ENCODE peak calls at places on chromosomes 12 and 14, in nine cellular contexts. Z is suprapubic skin, V is WTC11, K is hepatocyte, U is K562, Y is left ventricle myocardium inferior, J is astrocyte of the cerebellum, D is endodermal cell, A is stomach. M is an unnamed sample.

GRCh38 chr14:60002819-60003492 is 83.0 kb downstream of the LRRC9 start:
- DNase-seq in Z (no peak), V (no peak), K (peak), U (no peak), Y (peak), J (no peak), D (no peak), A (peak), M (no peak)

GRCh38 chr14:50397461-50398196 is 948 bp upstream of the CDKL1 start:
- DNase-seq in Z (no peak), V (no peak), K (no peak), U (no peak), Y (no peak), J (no peak), D (no peak), A (no peak), M (no peak)

GRCh38 chr12:93100610-93101009 is 171.5 kb upstream of the EEA1 start:
- DNase-seq in Z (no peak), V (no peak), K (no peak), U (no peak), Y (no peak), J (no peak), D (no peak), A (no peak), M (no peak)

GRCh38 chr14:105882626-105883025 is 356.2 kb downstream of the TMEM121 start:
- DNase-seq in Z (peak), V (peak), K (no peak), U (no peak), Y (peak), J (no peak), D (no peak), A (peak), M (no peak)

GRCh38 chr14:85214471-85214870 is 315.5 kb upstream of the FLRT2 start:
- DNase-seq in Z (no peak), V (no peak), K (no peak), U (no peak), Y (no peak), J (no peak), D (no peak), A (no peak), M (no peak)

GRCh38 chr12:99852666-99853065 is 132.1 kb downstream of the ANKS1B start:
- DNase-seq in Z (no peak), V (peak), K (peak), U (no peak), Y (no peak), J (no peak), D (peak), A (no peak), M (no peak)

GRCh38 chr14:59301354-59301753 is 112.9 kb downstream of the DAAM1 start:
- DNase-seq in Z (no peak), V (no peak), K (no peak), U (no peak), Y (no peak), J (no peak), D (no peak), A (no peak), M (no peak)

GRCh38 chr12:80704430-80704829 is 3.0 kb upstream of the MYF6 start:
- DNase-seq in Z (no peak), V (no peak), K (no peak), U (no peak), Y (no peak), J (no peak), D (no peak), A (no peak), M (no peak)

GRCh38 chr14:67816326-67817009 is at the start of gene ZFYVE26:
- DNase-seq in Z (peak), V (peak), K (peak), U (peak), Y (peak), J (peak), D (peak), A (peak), M (peak)

GRCh38 chr12:101828463-101829196 is 2.1 kb downstream of the GNPTAB start:
- DNase-seq in Z (no peak), V (no peak), K (no peak), U (no peak), Y (no peak), J (no peak), D (no peak), A (no peak), M (no peak)

GRCh38 chr12:70307868-70308267 is 58.2 kb upstream of the KCNMB4 start:
- DNase-seq in Z (no peak), V (no peak), K (no peak), U (no peak), Y (no peak), J (no peak), D (no peak), A (no peak), M (no peak)

GRCh38 chr12:120234643-120235368 is 30.7 kb downstream of the PXN start:
- DNase-seq in Z (peak), V (peak), K (peak), U (peak), Y (peak), J (peak), D (peak), A (peak), M (no peak)
- TF ChIP-seq CTCF in Z (peak), V (no peak), K (peak), U (peak), Y (peak), J (peak), D (peak), A (peak), M (peak)

DNA sequence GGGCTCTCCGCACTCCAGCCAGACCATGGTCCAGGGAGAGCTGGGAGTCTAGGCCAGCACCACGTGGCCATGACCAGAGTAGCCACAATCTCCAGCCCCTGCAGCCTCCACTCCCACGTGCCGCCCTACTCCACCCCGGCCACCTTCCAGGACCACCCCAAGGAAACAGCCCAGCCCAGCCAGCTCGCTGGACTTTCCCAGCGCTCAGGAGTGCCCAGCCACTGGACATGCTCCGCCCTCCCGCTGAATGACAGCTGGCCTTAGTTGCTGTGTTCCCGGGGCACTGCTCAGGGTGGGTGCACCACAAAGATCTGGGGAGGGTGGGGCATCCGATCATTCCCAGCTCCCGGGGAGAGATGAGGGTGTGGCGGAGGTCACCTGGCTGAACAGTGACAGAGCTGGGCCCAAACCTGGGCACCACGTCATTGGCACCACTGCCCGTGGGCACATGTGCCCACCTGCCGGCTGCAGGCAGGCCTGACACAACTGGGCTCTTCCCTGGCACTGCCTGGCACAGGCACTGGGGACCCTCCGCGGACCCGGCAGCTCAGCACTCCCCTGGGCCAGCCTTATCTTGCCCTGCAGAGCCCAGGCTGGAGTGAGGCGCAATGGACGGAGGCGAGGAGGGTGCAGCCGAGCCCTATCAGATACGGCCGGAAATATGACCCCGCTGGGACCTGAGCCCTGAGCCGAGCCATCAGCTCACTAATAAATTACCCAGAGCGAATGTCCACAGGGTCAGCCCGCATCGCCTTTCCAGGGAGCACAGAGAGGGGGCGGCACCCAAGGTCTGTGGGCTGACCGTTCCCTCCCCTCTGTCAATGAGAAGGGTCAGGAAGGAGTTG is 1.9 kb upstream of the C14orf180 start:
- DNase-seq in Z (no peak), V (no peak), K (no peak), U (peak), Y (no peak), J (no peak), D (no peak), A (peak), M (no peak)
- TF ChIP-seq CTCF in Z (no peak), V (no peak), K (no peak), U (no peak), Y (no peak), J (no peak), D (no peak), A (no peak), M (no peak)

GRCh38 chr14:104665663-104666522 is 23.5 kb upstream of the INF2 start:
- DNase-seq in Z (no peak), V (no peak), K (peak), U (no peak), Y (peak), J (no peak), D (peak), A (peak), M (peak)
- TF ChIP-seq CTCF in Z (peak), V (no peak), K (peak), U (no peak), Y (peak), J (peak), D (peak), A (peak), M (peak)

DNA sequence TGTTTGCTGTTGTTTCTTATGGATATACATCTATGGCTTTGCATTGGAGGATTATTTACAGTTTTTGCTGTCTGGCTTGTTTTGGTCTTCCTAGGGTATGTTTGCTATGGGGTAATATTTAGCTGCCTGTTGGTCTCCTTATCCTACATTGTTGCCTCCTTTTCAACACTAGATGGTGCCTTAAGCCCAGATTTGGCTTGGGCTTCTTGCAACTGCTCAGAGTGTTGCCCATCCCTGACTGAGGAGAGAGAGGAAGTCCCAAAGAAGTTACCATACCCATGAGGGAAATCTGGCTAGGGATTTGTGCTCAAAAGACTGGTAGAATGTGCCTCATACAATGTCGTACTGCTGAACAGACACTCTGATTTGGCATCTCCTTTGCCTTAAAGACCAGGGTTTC is 94.6 kb upstream of the MUCL1 start:
- DNase-seq in Z (no peak), V (peak), K (peak), U (peak), Y (no peak), J (no peak), D (peak), A (no peak), M (no peak)
- TF ChIP-seq CTCF in Z (no peak), V (no peak), K (peak), U (peak), Y (no peak), J (peak), D (peak), A (no peak), M (peak)

DNA sequence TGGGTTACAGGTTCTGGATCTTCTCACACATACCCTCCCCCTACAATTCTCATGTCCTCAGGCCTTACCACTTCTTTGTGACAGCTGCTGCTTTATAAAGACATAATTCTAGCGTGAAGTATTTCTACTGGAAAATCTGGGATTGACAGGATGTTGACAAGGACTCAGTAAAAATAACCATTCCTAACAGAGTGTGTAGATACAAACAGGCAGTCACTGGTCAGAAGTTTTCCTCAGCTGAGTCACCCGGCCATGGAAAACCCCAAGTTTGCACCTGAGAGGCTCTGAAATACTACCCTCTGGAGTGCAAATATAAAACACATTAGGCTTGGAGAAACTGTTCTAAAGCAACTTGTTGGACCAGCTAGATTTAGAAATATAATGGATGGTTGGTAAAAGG is 54.4 kb downstream of the SPPL3 start:
- DNase-seq in Z (no peak), V (no peak), K (peak), U (no peak), Y (no peak), J (no peak), D (no peak), A (no peak), M (no peak)
- TF ChIP-seq CTCF in Z (no peak), V (no peak), K (no peak), U (no peak), Y (no peak), J (no peak), D (no peak), A (no peak), M (no peak)

DNA sequence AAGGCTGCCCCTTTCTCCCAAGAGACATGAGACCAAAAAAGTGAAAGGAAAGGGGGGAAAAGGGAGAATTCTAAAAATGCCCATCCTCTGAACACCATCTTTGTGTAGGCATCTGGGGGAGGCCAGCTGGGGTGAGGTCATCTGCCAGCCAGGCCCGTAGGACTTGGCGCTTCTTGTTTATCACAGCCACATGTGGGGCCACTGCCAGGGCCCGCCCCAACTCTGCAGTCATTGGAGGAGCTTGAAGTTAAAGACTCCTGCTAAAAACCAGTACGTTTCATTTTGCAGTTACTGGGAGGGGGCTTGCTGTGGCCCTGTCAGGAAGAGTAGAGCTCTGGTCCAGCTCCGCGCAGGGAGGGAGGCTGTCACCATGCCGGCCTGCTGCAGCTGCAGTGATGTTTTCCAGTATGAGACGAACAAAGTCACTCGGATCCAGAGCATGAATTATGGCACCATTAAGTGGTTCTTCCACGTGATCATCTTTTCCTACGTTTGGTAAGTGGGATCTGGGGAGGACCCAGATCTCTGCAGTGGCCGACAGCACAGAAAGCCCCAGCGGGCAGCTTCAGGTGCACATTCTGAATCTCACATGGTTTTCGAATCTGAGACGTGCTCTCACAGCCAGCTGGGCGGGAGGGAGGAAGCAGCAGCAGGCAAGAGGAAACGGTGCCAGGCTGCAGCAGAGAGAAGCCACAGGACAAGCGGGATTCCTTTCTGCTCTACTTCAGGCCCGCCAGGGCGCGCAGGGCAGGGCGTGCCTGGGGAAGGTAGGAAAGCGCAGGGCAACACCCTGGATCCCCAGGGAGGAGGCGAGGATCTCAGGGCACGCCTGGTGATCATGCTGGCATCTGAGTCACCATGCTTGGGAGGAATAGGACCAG is at the start of gene P2RX7:
- DNase-seq in Z (peak), V (peak), K (peak), U (peak), Y (peak), J (no peak), D (peak), A (peak), M (no peak)
- TF ChIP-seq CTCF in Z (no peak), V (no peak), K (no peak), U (no peak), Y (no peak), J (no peak), D (no peak), A (no peak), M (no peak)

DNA sequence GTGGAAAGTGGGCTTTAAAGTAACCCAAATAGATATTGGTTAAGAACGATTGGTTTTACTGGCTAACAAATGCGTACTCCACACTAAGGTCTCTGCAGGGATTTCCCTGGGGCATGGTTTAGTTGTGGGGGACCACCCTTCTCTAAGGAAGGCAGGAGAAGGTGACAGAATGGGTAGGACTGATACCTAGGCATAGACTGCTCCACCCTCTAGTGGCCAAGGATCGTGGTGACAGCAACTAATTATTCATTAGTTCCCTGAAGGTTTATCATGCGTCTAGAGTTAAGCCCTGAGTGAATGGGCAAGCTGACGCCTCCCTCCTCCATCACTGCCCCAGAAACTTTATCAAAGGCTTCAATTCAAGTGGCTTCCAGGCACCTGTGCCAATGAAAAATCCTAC is 9.1 kb downstream of the FAM181A start:
- DNase-seq in Z (no peak), V (peak), K (peak), U (peak), Y (no peak), J (no peak), D (peak), A (no peak), M (no peak)
- TF ChIP-seq CTCF in Z (peak), V (peak), K (peak), U (peak), Y (no peak), J (peak), D (peak), A (peak), M (peak)